ENCODE peak calls at places on chromosome 5, in ten cellular contexts. I is stimulated activated CD4-positive, alpha-beta T cell treated with anti-CD3 and anti-CD28 coated beads, Interleukin-15, amount 100 ng/mL, for 1 hour; M is EH; E is NCI-H1436 treated with DMSO at 0.1 percent for 48 hours; L is myocyte; K is pulmonary artery endothelial cell; T is NCI-H1092 treated with DMSO at 0.1 percent for 48 hours; V is left ventricle myocardium inferior; A is cardiac septum; W is activated CD4-positive, alpha-beta T cell treated with anti-CD3 and anti-CD28 coated beads for 48 hours. N is an unnamed sample.

GRCh38 chr5:111973946-111974345 is 217.0 kb upstream of the NREP start:
- DNase-seq in I (no peak), M (peak), E (no peak), L (no peak), K (no peak), T (peak), V (no peak), A (no peak), W (no peak), N (no peak)

GRCh38 chr5:35879649-35880048 is 23.0 kb downstream of the IL7R start:
- DNase-seq in I (no peak), M (no peak), E (no peak), L (no peak), K (no peak), T (no peak), V (no peak), A (no peak), W (no peak), N (no peak)

GRCh38 chr5:88758584-88758983 is 124.4 kb downstream of the MEF2C start:
- DNase-seq in I (no peak), M (no peak), E (no peak), L (no peak), K (no peak), T (no peak), V (no peak), A (no peak), W (no peak), N (no peak)

GRCh38 chr5:72160959-72161358 is 53.7 kb downstream of the MAP1B start:
- DNase-seq in I (no peak), M (no peak), E (no peak), L (no peak), K (no peak), T (no peak), V (no peak), A (no peak), W (no peak), N (no peak)

GRCh38 chr5:159099049-159099760 is 511 bp downstream of the EBF1 start:
- DNase-seq in I (no peak), M (peak), E (no peak), L (peak), K (no peak), T (peak), V (no peak), A (no peak), W (peak), N (no peak)

GRCh38 chr5:97062046-97062445 is 80.4 kb downstream of the LIX1 start:
- DNase-seq in I (no peak), M (no peak), E (no peak), L (no peak), K (no peak), T (peak), V (no peak), A (no peak), W (no peak), N (no peak)

GRCh38 chr5:178931846-178932760 is 8.9 kb upstream of the ZNF454 start:
- DNase-seq in I (no peak), M (no peak), E (no peak), L (no peak), K (no peak), T (no peak), V (no peak), A (no peak), W (no peak), N (no peak)

GRCh38 chr5:102916114-102916513 is 161.0 kb downstream of the PAM start:
- DNase-seq in I (no peak), M (no peak), E (no peak), L (no peak), K (no peak), T (no peak), V (no peak), A (no peak), W (no peak), N (no peak)

GRCh38 chr5:57494104-57495098 is 11.8 kb upstream of the ACTBL2 start:
- DNase-seq in I (no peak), M (peak), E (peak), L (peak), K (peak), T (no peak), V (peak), A (no peak), W (peak), N (no peak)

GRCh38 chr5:154111214-154111613 is 72.4 kb downstream of the MFAP3 start:
- DNase-seq in I (no peak), M (no peak), E (no peak), L (no peak), K (no peak), T (no peak), V (no peak), A (no peak), W (no peak), N (no peak)

GRCh38 chr5:69299625-69300024 is 33.0 kb downstream of the CCDC125 start:
- DNase-seq in I (no peak), M (no peak), E (no peak), L (no peak), K (no peak), T (no peak), V (no peak), A (no peak), W (no peak), N (no peak)

GRCh38 chr5:135821061-135821781 is 13.2 kb upstream of the SLC25A48 start:
- DNase-seq in I (no peak), M (no peak), E (peak), L (no peak), K (no peak), T (peak), V (no peak), A (no peak), W (no peak), N (no peak)

GRCh38 chr5:15683332-15683731 is 183.4 kb downstream of the FBXL7 start:
- DNase-seq in I (no peak), M (no peak), E (no peak), L (no peak), K (peak), T (no peak), V (no peak), A (no peak), W (no peak), N (no peak)

GRCh38 chr5:83662558-83662957 is 58.1 kb downstream of the HAPLN1 start:
- DNase-seq in I (no peak), M (no peak), E (no peak), L (no peak), K (no peak), T (no peak), V (no peak), A (no peak), W (no peak), N (no peak)

GRCh38 chr5:150411245-150411979 is 1.3 kb downstream of the CD74 start:
- DNase-seq in I (peak), M (no peak), E (no peak), L (no peak), K (no peak), T (no peak), V (peak), A (no peak), W (peak), N (no peak)

GRCh38 chr5:154713615-154714125 is 41.5 kb upstream of the LARP1 start:
- DNase-seq in I (no peak), M (peak), E (no peak), L (no peak), K (no peak), T (no peak), V (no peak), A (no peak), W (no peak), N (no peak)

GRCh38 chr5:142886211-142886610 is 116.0 kb downstream of the ARHGAP26 start:
- DNase-seq in I (no peak), M (peak), E (no peak), L (no peak), K (no peak), T (no peak), V (no peak), A (no peak), W (no peak), N (no peak)

GRCh38 chr5:132439521-132440206 is 50.9 kb downstream of the IRF1 start:
- DNase-seq in I (no peak), M (peak), E (no peak), L (peak), K (peak), T (no peak), V (peak), A (no peak), W (no peak), N (no peak)

GRCh38 chr5:90548069-90548593 is 10.5 kb upstream of the ADGRV1 start:
- DNase-seq in I (no peak), M (peak), E (peak), L (peak), K (no peak), T (peak), V (no peak), A (no peak), W (no peak), N (peak)

GRCh38 chr5:154308457-154309360 is 118.2 kb downstream of the GALNT10 start:
- DNase-seq in I (no peak), M (peak), E (no peak), L (no peak), K (no peak), T (no peak), V (no peak), A (no peak), W (no peak), N (no peak)

GRCh38 chr5:113526421-113526820 is 12.9 kb downstream of the YTHDC2 start:
- DNase-seq in I (no peak), M (peak), E (no peak), L (no peak), K (peak), T (no peak), V (no peak), A (no peak), W (no peak), N (no peak)

GRCh38 chr5:43037929-43038510 is 2.1 kb downstream of the ANXA2R start:
- DNase-seq in I (no peak), M (peak), E (no peak), L (no peak), K (no peak), T (no peak), V (no peak), A (no peak), W (peak), N (no peak)

GRCh38 chr5:29963956-29964355 is 1229.5 kb upstream of the CDH6 start:
- DNase-seq in I (no peak), M (no peak), E (no peak), L (peak), K (no peak), T (no peak), V (no peak), A (no peak), W (no peak), N (no peak)

GRCh38 chr5:172528440-172528839 is 74.1 kb upstream of the SH3PXD2B start:
- DNase-seq in I (no peak), M (peak), E (no peak), L (peak), K (no peak), T (no peak), V (no peak), A (peak), W (no peak), N (no peak)

GRCh38 chr5:136810198-136810823 is 445.0 kb upstream of the TRPC7 start:
- DNase-seq in I (no peak), M (peak), E (no peak), L (peak), K (no peak), T (no peak), V (no peak), A (no peak), W (no peak), N (no peak)

GRCh38 chr5:140148508-140148907 is 22.8 kb downstream of the IGIP start:
- DNase-seq in I (no peak), M (peak), E (no peak), L (no peak), K (no peak), T (no peak), V (no peak), A (no peak), W (no peak), N (no peak)

GRCh38 chr5:181024245-181025029 is 15.6 kb upstream of the BTNL9 start:
- DNase-seq in I (no peak), M (no peak), E (no peak), L (no peak), K (no peak), T (no peak), V (no peak), A (no peak), W (no peak), N (no peak)

GRCh38 chr5:143226872-143227271 is 176.6 kb downstream of the NR3C1 start:
- DNase-seq in I (no peak), M (no peak), E (no peak), L (peak), K (no peak), T (no peak), V (no peak), A (no peak), W (no peak), N (no peak)

GRCh38 chr5:32584651-32585050 is 706 bp upstream of the SUB1 start:
- DNase-seq in I (no peak), M (no peak), E (no peak), L (no peak), K (no peak), T (no peak), V (no peak), A (no peak), W (no peak), N (no peak)

GRCh38 chr5:140108093-140109049 is 5.5 kb upstream of the PURA start:
- DNase-seq in I (peak), M (peak), E (no peak), L (no peak), K (no peak), T (peak), V (peak), A (no peak), W (peak), N (no peak)

GRCh38 chr5:81506900-81507588 is 113.1 kb upstream of the ACOT12 start:
- DNase-seq in I (no peak), M (peak), E (peak), L (peak), K (peak), T (peak), V (no peak), A (no peak), W (peak), N (peak)

GRCh38 chr5:84017704-84018240 is 297.1 kb upstream of the HAPLN1 start:
- DNase-seq in I (no peak), M (peak), E (no peak), L (no peak), K (no peak), T (no peak), V (no peak), A (no peak), W (no peak), N (no peak)